ENCODE peak calls at places on chromosomes 13 and 19, in six cellular contexts. R is neuronal stem cell, F is IMR-90, I is mesendoderm, W is mesenchymal stem cell, S is H9. A is an unnamed sample.

GRCh38 chr13:34116651-34117050 is 298.7 kb downstream of the RFC3 start:
- DNase-seq in R (no peak), F (no peak), I (peak), W (no peak), S (no peak), A (no peak)

GRCh38 chr19:2984196-2984490 is 6.8 kb downstream of the TLE6 start:
- DNase-seq in R (peak), F (no peak), I (no peak), W (no peak), S (no peak), A (no peak)

GRCh38 chr19:32676186-32676894 is 692 bp downstream of the RGS9BP start:
- DNase-seq in R (peak), F (no peak), I (peak), W (no peak), S (peak), A (no peak)

GRCh38 chr13:81171065-81171647 is 830.2 kb upstream of the SPRY2 start:
- DNase-seq in R (peak), F (no peak), I (peak), W (peak), S (no peak), A (no peak)

GRCh38 chr19:1935484-1936208 is 5.3 kb upstream of the CSNK1G2 start:
- DNase-seq in R (no peak), F (peak), I (peak), W (peak), S (no peak), A (no peak)

GRCh38 chr19:4722671-4723464 is 774 bp downstream of the DPP9 start:
- DNase-seq in R (no peak), F (peak), I (peak), W (peak), S (no peak), A (no peak)

GRCh38 chr13:29538625-29538976 is 56.9 kb downstream of the SLC7A1 start:
- DNase-seq in R (no peak), F (no peak), I (no peak), W (peak), S (no peak), A (no peak)

GRCh38 chr13:22107549-22107948 is 436.7 kb downstream of the FGF9 start:
- DNase-seq in R (no peak), F (no peak), I (no peak), W (no peak), S (no peak), A (no peak)

GRCh38 chr19:485583-486236 is 10.6 kb upstream of the MADCAM1 start:
- DNase-seq in R (peak), F (no peak), I (no peak), W (peak), S (no peak), A (no peak)

GRCh38 chr19:6218497-6219146 is 61.2 kb downstream of the MLLT1 start:
- DNase-seq in R (peak), F (peak), I (peak), W (peak), S (peak), A (peak)

GRCh38 chr19:6215701-6216235 is 64.0 kb downstream of the MLLT1 start:
- DNase-seq in R (no peak), F (no peak), I (no peak), W (no peak), S (no peak), A (no peak)

GRCh38 chr19:6217752-6218403 is 61.9 kb downstream of the MLLT1 start:
- DNase-seq in R (no peak), F (no peak), I (no peak), W (no peak), S (no peak), A (no peak)

GRCh38 chr19:6216236-6216995 is 63.4 kb downstream of the MLLT1 start:
- DNase-seq in R (no peak), F (no peak), I (no peak), W (no peak), S (no peak), A (no peak)

GRCh38 chr19:6216996-6217751 is 62.6 kb downstream of the MLLT1 start:
- DNase-seq in R (peak), F (peak), I (peak), W (peak), S (no peak), A (no peak)
- H2BK5ac ChIP-seq in R (peak), F (no peak), I (no peak), W (peak), S (no peak), A (peak)

DNA sequence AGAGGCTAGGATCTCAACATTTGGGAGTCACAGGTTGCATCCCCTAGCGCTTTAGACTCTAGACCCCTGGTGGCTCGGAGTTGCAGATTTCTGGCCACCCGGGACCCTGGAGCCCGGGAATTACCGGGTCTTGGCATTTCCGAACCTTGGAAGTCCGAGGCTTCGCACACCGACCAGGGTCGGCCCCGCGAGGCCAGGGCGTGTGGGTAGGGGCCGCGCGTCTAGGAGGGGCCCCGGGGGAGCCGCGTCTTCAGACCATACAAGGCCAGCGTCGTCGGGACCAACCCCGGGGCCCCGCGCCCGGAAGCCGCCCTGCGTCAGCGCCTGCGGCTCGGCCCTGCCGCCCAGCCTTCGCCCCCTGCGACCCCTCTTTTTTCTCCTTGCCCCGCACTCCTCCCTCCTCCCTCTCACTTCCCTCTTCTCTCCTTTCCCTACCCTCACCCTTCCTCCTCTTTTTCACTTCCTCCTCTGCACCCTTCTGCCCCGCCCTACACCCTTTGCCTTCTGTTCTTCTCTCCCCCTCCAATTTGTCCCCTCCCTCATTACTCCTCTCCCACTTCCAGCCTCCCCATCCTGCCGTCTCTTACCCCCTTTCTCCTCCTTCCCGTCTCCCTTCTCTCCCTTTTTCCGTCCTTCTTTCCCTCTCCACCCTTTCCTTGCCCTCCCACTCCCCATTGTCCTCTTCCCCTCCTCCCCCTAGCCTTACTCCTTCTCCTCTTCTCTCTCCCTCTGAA is 2.4 kb upstream of the PLEKHG2 start:
- DNase-seq in R (no peak), F (no peak), I (peak), W (peak), S (no peak), A (no peak)
- H2BK5ac ChIP-seq in R (no peak), F (peak), I (peak), W (peak), S (no peak), A (peak)

GRCh38 chr19:42323852-42324654 is 1.4 kb upstream of the MEGF8 start:
- DNase-seq in R (no peak), F (no peak), I (peak), W (no peak), S (no peak), A (no peak)

GRCh38 chr19:42325896-42326771 is 699 bp downstream of the MEGF8 start:
- DNase-seq in R (no peak), F (no peak), I (peak), W (no peak), S (peak), A (no peak)

GRCh38 chr19:42326969-42327368 is 1.5 kb downstream of the MEGF8 start:
- DNase-seq in R (no peak), F (no peak), I (no peak), W (no peak), S (no peak), A (no peak)

GRCh38 chr19:42324655-42325307 is 654 bp upstream of the MEGF8 start:
- DNase-seq in R (no peak), F (no peak), I (no peak), W (no peak), S (no peak), A (peak)

DNA sequence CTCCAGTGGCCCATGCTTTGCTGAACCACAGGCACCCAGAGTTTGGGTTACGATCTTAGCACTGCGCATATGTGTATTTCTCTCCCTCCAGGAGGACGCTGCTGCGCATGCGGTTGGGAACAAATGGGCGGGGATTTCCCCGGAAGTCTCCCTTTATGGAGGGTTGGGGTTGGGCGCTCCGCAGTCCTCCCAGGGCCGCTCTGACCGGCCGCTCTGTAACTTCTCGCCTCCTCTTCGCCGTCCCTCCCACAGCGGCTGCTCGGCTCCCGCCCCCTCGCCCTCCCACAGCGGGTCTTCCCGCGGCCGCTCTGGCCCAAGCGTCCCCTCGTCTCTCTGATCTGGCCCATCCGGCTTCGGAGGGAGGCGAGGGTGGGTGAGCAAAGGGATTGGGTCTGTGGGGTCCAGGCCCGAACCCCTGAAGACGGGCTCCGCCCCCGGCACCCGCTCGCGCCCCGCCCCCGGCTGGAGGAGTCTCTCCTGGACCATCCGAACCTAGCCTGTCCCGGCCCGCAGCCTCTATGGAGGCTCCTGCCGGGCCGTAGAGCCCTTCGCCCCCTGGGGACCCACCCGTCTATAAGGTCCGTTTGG is at the start of gene MEGF8:
- DNase-seq in R (peak), F (peak), I (peak), W (peak), S (peak), A (peak)
- H2BK5ac ChIP-seq in R (peak), F (peak), I (no peak), W (no peak), S (no peak), A (no peak)

GRCh38 chr13:99162962-99163361 is 37.7 kb upstream of the UBAC2 start:
- DNase-seq in R (no peak), F (no peak), I (no peak), W (no peak), S (no peak), A (no peak)
- H2BK5ac ChIP-seq in R (no peak), F (no peak), I (no peak), W (no peak), S (no peak), A (no peak)

DNA sequence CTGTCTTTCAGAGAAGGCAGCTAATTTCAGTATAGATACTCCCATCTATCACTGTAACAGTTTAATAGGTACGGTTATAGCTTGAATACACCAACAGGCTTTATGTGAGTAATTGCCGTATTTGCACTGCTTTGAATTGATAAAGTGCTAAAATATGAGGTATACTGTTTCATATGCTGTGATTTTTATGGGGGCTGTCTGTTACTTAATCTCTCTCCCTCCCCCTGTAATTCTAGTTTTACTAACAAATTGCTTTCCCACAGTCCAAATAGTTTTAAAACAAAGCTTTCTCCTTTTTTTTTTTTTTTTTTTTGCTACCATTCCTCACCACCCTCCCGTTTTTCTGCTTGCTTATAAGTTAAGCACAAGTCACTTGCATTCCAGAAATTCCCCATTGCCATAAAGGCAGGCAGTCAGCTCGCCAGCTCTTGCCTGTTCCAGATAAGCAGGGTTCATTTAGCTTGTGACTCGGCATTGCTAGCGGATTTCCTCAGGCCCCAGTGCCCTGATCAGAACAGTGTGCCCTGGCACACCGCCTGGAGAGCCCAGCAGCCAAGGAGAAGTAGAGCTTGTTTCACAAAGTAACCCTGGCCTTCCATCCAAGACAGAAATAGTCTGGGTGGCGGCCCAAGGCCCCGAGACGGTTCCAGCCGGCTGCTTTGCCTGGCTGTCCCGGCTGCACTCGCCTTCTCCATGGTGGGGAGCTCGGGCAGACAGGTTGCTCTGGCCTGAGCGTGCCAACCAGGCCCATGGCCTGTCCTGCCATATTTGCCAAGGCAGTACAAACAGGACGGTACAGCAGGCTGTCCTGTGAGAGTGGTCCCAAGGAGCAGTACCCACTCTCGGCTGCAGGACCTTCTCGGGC is 43.5 kb upstream of the NPAS1 start:
- DNase-seq in R (peak), F (peak), I (peak), W (peak), S (peak), A (peak)
- H2BK5ac ChIP-seq in R (peak), F (peak), I (peak), W (peak), S (no peak), A (peak)

GRCh38 chr19:37691881-37692504 is 27.6 kb downstream of the ZNF607 start:
- DNase-seq in R (peak), F (peak), I (peak), W (peak), S (peak), A (peak)
- H2BK5ac ChIP-seq in R (no peak), F (peak), I (no peak), W (no peak), S (no peak), A (no peak)

DNA sequence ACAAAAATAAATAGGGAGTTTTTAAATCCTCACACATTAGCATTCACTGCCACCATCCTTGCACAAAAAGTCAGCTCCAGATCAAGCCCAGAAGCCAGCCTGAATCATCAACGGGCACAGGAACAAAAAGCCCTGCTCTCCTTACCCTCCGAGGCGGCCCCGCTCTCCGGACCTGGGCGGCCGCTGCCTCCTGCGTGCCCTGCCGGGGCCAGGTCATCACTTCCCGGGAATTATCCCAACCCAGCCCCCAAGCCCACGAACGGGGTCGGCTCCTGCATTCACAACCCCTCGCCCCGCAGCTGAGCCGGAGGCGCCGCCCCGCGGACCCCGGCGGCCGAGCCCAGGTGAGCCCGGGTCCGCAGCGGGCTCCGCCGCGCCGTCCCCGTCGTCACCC is 754 bp downstream of the DNAJB1 start:
- DNase-seq in R (no peak), F (peak), I (peak), W (no peak), S (no peak), A (no peak)
- H2BK5ac ChIP-seq in R (peak), F (peak), I (no peak), W (peak), S (no peak), A (no peak)

GRCh38 chr13:46795321-46795720 is 1.6 kb downstream of the ESD start:
- DNase-seq in R (no peak), F (no peak), I (peak), W (no peak), S (no peak), A (no peak)
- H2BK5ac ChIP-seq in R (no peak), F (no peak), I (no peak), W (no peak), S (no peak), A (no peak)

GRCh38 chr19:45403272-45403671 is 1.6 kb downstream of the PPP1R13L start:
- DNase-seq in R (no peak), F (no peak), I (no peak), W (no peak), S (no peak), A (no peak)

GRCh38 chr19:45404557-45405434 is at the start of gene PPP1R13L:
- DNase-seq in R (no peak), F (peak), I (peak), W (no peak), S (peak), A (peak)

GRCh38 chr19:45403781-45404556 is 900 bp downstream of the PPP1R13L start:
- DNase-seq in R (no peak), F (no peak), I (peak), W (peak), S (peak), A (peak)

GRCh38 chr19:45401815-45402468 is 2.9 kb downstream of the PPP1R13L start:
- DNase-seq in R (no peak), F (no peak), I (no peak), W (no peak), S (no peak), A (no peak)

DNA sequence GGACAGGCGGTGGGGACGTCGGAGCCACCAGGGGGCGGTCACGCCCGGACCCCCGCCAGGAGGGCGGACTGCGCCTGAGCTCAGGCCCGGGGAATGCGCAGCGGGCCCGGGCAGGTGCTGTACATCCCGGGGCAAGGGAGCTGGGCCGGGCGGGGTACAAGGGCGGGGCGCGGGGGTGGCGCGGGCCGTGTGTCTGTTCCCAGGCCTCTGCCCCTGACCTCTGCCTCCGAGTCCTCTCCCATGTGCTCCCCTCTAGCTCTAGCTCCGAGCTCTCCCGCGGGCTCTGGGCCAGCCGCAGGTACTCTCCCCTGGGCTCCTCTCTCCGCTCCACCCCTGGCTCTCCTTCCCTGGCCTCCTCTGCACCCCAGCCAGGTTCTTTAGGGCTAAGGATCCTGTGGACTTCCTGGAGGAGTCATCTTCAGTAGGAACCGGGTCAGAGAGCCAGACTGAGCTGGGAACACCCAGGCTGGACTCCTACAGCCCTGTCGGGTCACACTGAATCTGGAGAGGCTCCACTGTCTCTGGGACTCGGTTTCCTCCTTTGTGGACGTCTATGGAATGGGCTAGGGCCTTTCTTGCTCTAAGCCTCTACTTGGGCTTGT is 2.3 kb downstream of the PPP1R13L start:
- DNase-seq in R (no peak), F (no peak), I (peak), W (peak), S (peak), A (peak)
- H2BK5ac ChIP-seq in R (no peak), F (no peak), I (no peak), W (no peak), S (no peak), A (no peak)

A was measured in H1.